ENCODE peak calls at places on chromosomes 2 and 18, in nine cellular contexts. Q is tibial nerve, E is MM.1S, Y is pancreas, R is GM23248, H is upper lobe of right lung, U is thoracic aorta, N is left ventricle myocardium inferior, X is mucosa of descending colon. G is an unnamed sample.

GRCh38 chr2:1504311-1504750 is 91.1 kb downstream of the TPO start:
- DNase-seq in R (no peak), H (peak; percentile 57), N (no peak), Y (peak; percentile 48), Q (no peak), X (no peak), E (no peak), U (no peak), G (no peak)

GRCh38 chr2:795245-796041 is 118.2 kb upstream of the TMEM18 start:
- DNase-seq in X (no peak), Q (no peak), N (no peak), H (no peak), E (no peak), U (no peak), R (no peak), Y (no peak), G (no peak)

GRCh38 chr18:22347624-22348511 is 69.8 kb downstream of the CTAGE1 start:
- DNase-seq in X (peak; percentile 65), Q (no peak), R (peak; percentile 57), U (no peak), N (peak; percentile 49), E (no peak), Y (no peak), H (peak; percentile 67), G (peak; percentile 80)

GRCh38 chr2:197297262-197297661 is 13.3 kb downstream of the ANKRD44 start:
- DNase-seq in N (no peak), Q (no peak), E (no peak), H (no peak), Y (no peak), R (no peak), U (no peak), X (no peak), G (no peak)

GRCh38 chr2:1548910-1549673 is 135.8 kb downstream of the TPO start:
- DNase-seq in U (no peak), Y (no peak), E (no peak), Q (no peak), H (no peak), N (no peak), X (no peak), R (peak; percentile 13), G (no peak)

GRCh38 chr2:119719261-119719627 is 40.2 kb downstream of the TMEM177 start:
- DNase-seq in H (no peak), R (no peak), N (no peak), U (no peak), X (no peak), E (no peak), Y (no peak), Q (no peak), G (no peak)

GRCh38 chr2:200585730-200586643 is at the start of gene AOX1:
- DNase-seq in E (no peak), Y (peak; percentile 89), R (peak; percentile 67), H (peak; percentile 75), Q (peak; percentile 59), U (no peak), X (peak; percentile 60), N (peak; percentile 46), G (peak; percentile 67)

GRCh38 chr2:62854600-62855514 is 149.3 kb downstream of the EHBP1 start:
- DNase-seq in U (no peak), Y (peak; percentile 45), E (no peak), H (peak; percentile 46), N (no peak), X (no peak), Q (no peak), R (no peak), G (no peak)

GRCh38 chr2:234954551-234954992 is 2.8 kb downstream of the SH3BP4 start:
- DNase-seq in E (no peak), N (no peak), Q (no peak), R (peak; percentile 68), Y (no peak), H (no peak), U (no peak), X (peak; percentile 31), G (peak; percentile 22)

GRCh38 chr2:234951386-234952269 is at the start of gene SH3BP4:
- DNase-seq in R (peak; percentile 92), H (peak; percentile 91), U (peak; percentile 40), X (peak; percentile 91), Y (peak; percentile 93), Q (peak; percentile 69), N (peak; percentile 88), E (peak; percentile 28), G (peak; percentile 95)

GRCh38 chr2:234953116-234954031 is 1.6 kb downstream of the SH3BP4 start:
- DNase-seq in U (no peak), Y (no peak), H (no peak), E (no peak), N (no peak), Q (no peak), X (peak; percentile 25), R (peak; percentile 70), G (no peak)

GRCh38 chr2:234950730-234951385 is 959 bp upstream of the SH3BP4 start:
- DNase-seq in Q (no peak), U (no peak), X (peak; percentile 36), Y (no peak), H (no peak), N (no peak), R (peak; percentile 82), E (no peak), G (no peak)

DNA sequence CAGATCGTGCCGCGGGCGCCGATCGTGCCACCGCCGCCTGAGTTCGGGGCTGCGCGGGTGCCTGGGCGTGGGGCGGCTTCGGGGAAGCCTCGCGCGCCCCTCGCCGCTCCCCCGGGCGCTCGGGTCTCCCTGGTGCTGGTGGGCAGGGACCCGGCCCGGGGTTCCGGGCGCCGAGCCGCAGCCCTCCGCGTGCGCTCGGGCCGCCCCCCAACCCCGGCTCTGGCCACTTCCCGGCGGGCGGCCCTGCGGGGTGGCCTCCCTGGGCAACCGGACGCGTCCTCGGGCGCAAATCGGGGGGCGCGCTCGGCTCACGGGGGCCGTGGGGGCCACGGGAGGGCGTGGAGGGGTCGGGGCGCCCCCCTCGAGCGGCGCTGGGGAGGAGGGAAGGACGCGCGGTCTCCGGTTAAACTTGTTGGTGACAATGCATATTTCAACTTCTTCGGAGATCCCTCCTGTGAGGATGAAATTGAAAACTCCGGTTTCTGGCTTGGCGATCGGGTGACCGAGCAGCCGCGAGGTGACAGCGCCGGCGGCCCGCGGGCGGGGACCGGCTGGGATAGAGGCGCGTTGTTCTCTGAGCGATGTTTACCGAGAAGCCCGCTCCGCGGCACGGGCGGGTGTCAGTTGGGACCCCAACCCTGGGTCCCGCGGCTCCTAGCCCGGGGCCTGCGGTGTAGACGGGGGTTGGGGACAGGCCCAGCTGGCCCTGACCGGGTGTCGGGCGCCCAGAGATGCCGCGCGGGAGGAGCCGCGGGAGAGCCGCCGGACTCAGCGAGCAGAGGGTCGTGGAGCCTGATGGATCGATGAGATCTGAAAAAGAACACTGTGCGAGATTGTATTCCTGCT is 676 bp downstream of the SH3BP4 start:
- DNase-seq in N (no peak), R (peak; percentile 50), U (no peak), Q (no peak), H (peak; percentile 69), X (peak; percentile 46), E (peak; percentile 43), Y (peak; percentile 78), G (peak; percentile 73)
- H3K4me1 ChIP-seq in N (peaks cover 62% of the 10 kb centered on the region), R (peaks cover 52% of the 10 kb centered on the region), U (no peaks in the 10 kb centered on the region), Q (peaks cover 49% of the 10 kb centered on the region), H (peaks cover 24% of the 10 kb centered on the region), X (peaks cover 53% of the 10 kb centered on the region), E (no peaks in the 10 kb centered on the region), Y (peaks cover 16% of the 10 kb centered on the region), G (peaks cover 5% of the 10 kb centered on the region)

DNA sequence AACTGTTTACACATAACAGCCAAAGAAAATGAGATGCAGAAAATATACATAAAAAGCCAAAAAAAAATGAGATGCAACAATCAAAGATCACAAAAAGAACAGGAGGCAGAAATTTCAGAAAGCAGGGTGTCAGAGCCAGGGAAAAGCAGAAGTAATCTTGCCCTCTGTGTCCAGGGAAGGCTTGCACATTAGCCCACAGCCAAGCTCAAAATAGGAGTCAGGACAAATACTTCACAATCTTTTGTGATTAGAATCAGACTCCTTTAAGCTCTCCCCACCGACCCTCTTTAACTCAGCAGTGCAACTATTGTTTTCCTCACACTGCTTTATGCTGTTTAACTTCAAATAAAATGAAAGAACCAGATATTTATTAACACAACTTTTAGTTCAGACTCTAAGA is 34.6 kb downstream of the IAH1 start:
- DNase-seq in R (no peak), E (no peak), N (no peak), H (no peak), X (no peak), Q (no peak), Y (no peak), U (no peak), G (no peak)
- H3K4me1 ChIP-seq in R (no peaks in the 10 kb centered on the region), E (no peaks in the 10 kb centered on the region), N (peaks cover 13% of the 10 kb centered on the region), H (no peaks in the 10 kb centered on the region), X (no peaks in the 10 kb centered on the region), Q (peaks cover 23% of the 10 kb centered on the region), Y (no peaks in the 10 kb centered on the region), U (peaks cover 13% of the 10 kb centered on the region), G (no peaks in the 10 kb centered on the region)

DNA sequence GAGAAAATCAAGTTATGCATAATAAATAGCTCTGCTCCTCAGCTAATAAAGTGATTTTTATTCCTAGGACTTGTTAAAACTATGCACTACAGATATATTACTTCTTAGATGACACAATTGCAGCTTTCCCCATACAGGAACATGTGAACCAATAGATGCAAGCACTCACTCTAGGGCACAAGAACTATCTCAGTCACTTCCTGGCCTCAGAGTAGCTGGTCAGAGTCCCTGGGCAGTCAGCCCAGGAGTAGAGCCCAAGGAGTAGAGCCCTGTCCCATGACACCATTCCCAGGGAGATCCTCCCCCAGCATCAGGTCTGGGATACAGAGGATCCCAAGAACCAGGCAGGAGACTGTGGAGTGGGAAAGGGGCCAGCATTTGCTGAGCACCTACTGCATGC is 2.7 kb downstream of the TNS1 start:
- DNase-seq in Y (no peak), N (no peak), E (no peak), H (no peak), R (peak; percentile 96), X (no peak), Q (no peak), U (no peak), G (peak; percentile 47)
- H3K4me1 ChIP-seq in Y (peaks cover 39% of the 10 kb centered on the region), N (peaks cover 58% of the 10 kb centered on the region), E (no peaks in the 10 kb centered on the region), H (peaks cover 17% of the 10 kb centered on the region), R (peaks cover 77% of the 10 kb centered on the region), X (no peaks in the 10 kb centered on the region), Q (peaks cover 66% of the 10 kb centered on the region), U (peaks cover 37% of the 10 kb centered on the region), G (peaks cover 10% of the 10 kb centered on the region)

GRCh38 chr2:232316382-232317190 is 62.0 kb upstream of the ALPP start:
- DNase-seq in U (no peak), Q (no peak), N (no peak), Y (no peak), R (no peak), H (no peak), X (peak; percentile 32), E (no peak), G (no peak)

GRCh38 chr2:232315049-232315922 is 63.3 kb upstream of the ALPP start:
- DNase-seq in N (peak; percentile 41), X (peak; percentile 46), Y (no peak), E (peak; percentile 79), H (peak; percentile 75), R (peak; percentile 92), U (peak; percentile 17), Q (no peak), G (peak; percentile 75)

GRCh38 chr2:232318175-232318855 is 60.2 kb upstream of the ALPP start:
- DNase-seq in X (no peak), H (no peak), E (no peak), Y (no peak), N (no peak), R (no peak), U (no peak), Q (no peak), G (no peak)

GRCh38 chr2:232319117-232320037 is 59.2 kb upstream of the ALPP start:
- DNase-seq in Y (no peak), X (no peak), R (no peak), N (no peak), Q (no peak), E (no peak), U (no peak), H (no peak), G (no peak)

DNA sequence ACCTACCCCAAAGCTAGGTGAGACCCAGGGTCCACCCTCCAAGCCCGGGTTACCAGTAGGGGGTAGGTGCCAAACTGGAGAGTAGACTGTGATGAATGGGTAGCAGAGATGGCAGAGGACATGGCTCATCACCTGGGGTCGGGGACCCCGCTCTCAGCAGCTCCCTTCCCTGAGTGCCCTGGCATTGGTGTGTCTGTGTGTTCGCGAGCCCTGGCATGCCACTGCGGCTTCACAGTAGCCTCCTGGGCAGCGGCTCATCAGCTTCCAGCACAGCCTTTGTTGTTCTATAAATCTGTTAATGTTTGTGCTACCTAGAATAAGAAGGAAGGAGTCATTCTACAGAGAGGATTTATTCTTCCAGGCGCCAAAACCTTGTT is 62.6 kb upstream of the ALPP start:
- DNase-seq in H (no peak), Q (no peak), X (no peak), Y (no peak), E (no peak), R (no peak), N (no peak), U (no peak), G (no peak)
- H3K4me1 ChIP-seq in H (peaks cover 16% of the 10 kb centered on the region), Q (peaks cover 37% of the 10 kb centered on the region), X (peaks cover 16% of the 10 kb centered on the region), Y (peaks cover 19% of the 10 kb centered on the region), E (peaks cover 22% of the 10 kb centered on the region), R (peaks cover 10% of the 10 kb centered on the region), N (peaks cover 35% of the 10 kb centered on the region), U (peaks cover 6% of the 10 kb centered on the region), G (no peaks in the 10 kb centered on the region)